ENCODE peak calls at places on chromosomes 3 and 15, in four cellular contexts. N, M, C and U are unnamed samples.

GRCh38 chr3:50254577-50255250 is 14.2 kb upstream of the SEMA3B start:
- DNase-seq in N (peak; percentile 81), M (peak; percentile 86), C (peak; percentile 78), U (peak; percentile 80)

GRCh38 chr3:193768069-193768391 is 175.0 kb downstream of the OPA1 start:
- DNase-seq in N (no peak), M (peak; percentile 38), C (peak; percentile 60), U (no peak)

GRCh38 chr3:151008699-151009098 is 36.2 kb upstream of the CLRN1 start:
- DNase-seq in N (no peak), M (peak; percentile 82), C (peak; percentile 57), U (no peak)

GRCh38 chr15:59180946-59181345 is 25.7 kb upstream of the LDHAL6B start:
- DNase-seq in N (peak; percentile 8), M (peak; percentile 38), C (peak; percentile 72), U (no peak)

GRCh38 chr3:156551261-156551660 is 3.7 kb downstream of the SSR3 start:
- DNase-seq in N (no peak), M (no peak), C (peak; percentile 38), U (no peak)

GRCh38 chr3:45441570-45442313 is 53.4 kb downstream of the LARS2 start:
- DNase-seq in N (no peak), M (no peak), C (no peak), U (no peak)

GRCh38 chr15:53739187-53739586 is 20.3 kb downstream of the WDR72 start:
- DNase-seq in N (no peak), M (no peak), C (no peak), U (no peak)

GRCh38 chr15:41607033-41607432 is 48.0 kb downstream of the TYRO3 start:
- DNase-seq in N (no peak), M (peak; percentile 88), C (peak; percentile 88), U (no peak)

GRCh38 chr3:194103475-194103874 is 32.5 kb upstream of the HES1 start:
- DNase-seq in N (no peak), M (no peak), C (no peak), U (no peak)

GRCh38 chr15:75688278-75688557 is 24.4 kb downstream of the CSPG4 start:
- DNase-seq in N (no peak), M (no peak), C (no peak), U (no peak)

GRCh38 chr3:81395739-81396138 is 365.7 kb downstream of the GBE1 start:
- DNase-seq in N (no peak), M (no peak), C (no peak), U (no peak)